ENCODE peak calls at places on chromosomes 6 and 20, in six cellular contexts. One of them, this sample, is unnamed. For H3K4me1, the result is how much of the 10 kb centered on the place peaks cover.

GRCh38 chr20:44810061-44810390 is 320 bp downstream of the RIMS4 start:
- DNase-seq in heart left ventricle: no peak
- DNase-seq in mammary epithelial cell: no peak
- DNase-seq in transverse colon: no peak
- DNase-seq in suprapubic skin: no peak
- DNase-seq in upper lobe of left lung: peak
- DNase-seq in this sample: no peak

GRCh38 chr6:40674170-40674569 is 87.0 kb upstream of the LRFN2 start:
- DNase-seq in heart left ventricle: no peak
- DNase-seq in mammary epithelial cell: no peak
- DNase-seq in transverse colon: no peak
- DNase-seq in suprapubic skin: no peak
- DNase-seq in upper lobe of left lung: no peak
- DNase-seq in this sample: no peak

GRCh38 chr20:10369723-10370090 is 64.3 kb downstream of the MKKS start:
- DNase-seq in heart left ventricle: peak
- DNase-seq in mammary epithelial cell: no peak
- DNase-seq in transverse colon: peak
- DNase-seq in suprapubic skin: no peak
- DNase-seq in upper lobe of left lung: no peak
- DNase-seq in this sample: no peak

GRCh38 chr20:36645998-36646397 is at the start of gene SLA2:
- DNase-seq in heart left ventricle: no peak
- DNase-seq in mammary epithelial cell: no peak
- DNase-seq in transverse colon: peak
- DNase-seq in suprapubic skin: no peak
- DNase-seq in upper lobe of left lung: no peak
- DNase-seq in this sample: no peak

GRCh38 chr20:3218307-3218988 is 9.2 kb downstream of the ITPA start:
- DNase-seq in heart left ventricle: peak
- DNase-seq in mammary epithelial cell: peak
- DNase-seq in transverse colon: peak
- DNase-seq in suprapubic skin: no peak
- DNase-seq in upper lobe of left lung: peak
- DNase-seq in this sample: no peak

GRCh38 chr6:95087394-95088097 is 489.8 kb upstream of the MANEA start:
- DNase-seq in heart left ventricle: no peak
- DNase-seq in mammary epithelial cell: peak
- DNase-seq in transverse colon: no peak
- DNase-seq in suprapubic skin: no peak
- DNase-seq in upper lobe of left lung: no peak
- DNase-seq in this sample: peak

GRCh38 chr20:44785768-44786167 is 24.6 kb downstream of the RIMS4 start:
- DNase-seq in heart left ventricle: no peak
- DNase-seq in mammary epithelial cell: peak
- DNase-seq in transverse colon: no peak
- DNase-seq in suprapubic skin: no peak
- DNase-seq in upper lobe of left lung: no peak
- DNase-seq in this sample: peak

GRCh38 chr6:73134588-73134987 is 90.7 kb downstream of the KHDC1L start:
- DNase-seq in heart left ventricle: no peak
- DNase-seq in mammary epithelial cell: no peak
- DNase-seq in transverse colon: peak
- DNase-seq in suprapubic skin: no peak
- DNase-seq in upper lobe of left lung: peak
- DNase-seq in this sample: no peak

GRCh38 chr20:10660661-10661060 is 13.1 kb downstream of the JAG1 start:
- DNase-seq in heart left ventricle: no peak
- DNase-seq in mammary epithelial cell: peak
- DNase-seq in transverse colon: no peak
- DNase-seq in suprapubic skin: peak
- DNase-seq in upper lobe of left lung: no peak
- DNase-seq in this sample: no peak

GRCh38 chr6:87702589-87702945 is 534 bp upstream of the AKIRIN2 start:
- DNase-seq in heart left ventricle: no peak
- DNase-seq in mammary epithelial cell: peak
- DNase-seq in transverse colon: no peak
- DNase-seq in suprapubic skin: no peak
- DNase-seq in upper lobe of left lung: no peak
- DNase-seq in this sample: no peak

GRCh38 chr6:24646771-24647170 is 780 bp upstream of the KIAA0319 start:
- DNase-seq in heart left ventricle: no peak
- DNase-seq in mammary epithelial cell: peak
- DNase-seq in transverse colon: peak
- DNase-seq in suprapubic skin: no peak
- DNase-seq in upper lobe of left lung: peak
- DNase-seq in this sample: peak

GRCh38 chr20:53020376-53020775 is 48.2 kb downstream of the TSHZ2 start:
- DNase-seq in heart left ventricle: no peak
- DNase-seq in mammary epithelial cell: no peak
- DNase-seq in transverse colon: no peak
- DNase-seq in suprapubic skin: no peak
- DNase-seq in upper lobe of left lung: no peak
- DNase-seq in this sample: no peak

GRCh38 chr6:168276576-168277273 is 42.9 kb downstream of the DACT2 start:
- DNase-seq in heart left ventricle: no peak
- DNase-seq in mammary epithelial cell: no peak
- DNase-seq in transverse colon: no peak
- DNase-seq in suprapubic skin: no peak
- DNase-seq in upper lobe of left lung: peak
- DNase-seq in this sample: no peak

GRCh38 chr6:20137288-20137687 is 75.0 kb downstream of the MBOAT1 start:
- DNase-seq in heart left ventricle: no peak
- DNase-seq in mammary epithelial cell: no peak
- DNase-seq in transverse colon: no peak
- DNase-seq in suprapubic skin: no peak
- DNase-seq in upper lobe of left lung: no peak
- DNase-seq in this sample: no peak

GRCh38 chr20:31967830-31968249 is at the start of gene XKR7:
- DNase-seq in heart left ventricle: no peak
- DNase-seq in mammary epithelial cell: no peak
- DNase-seq in transverse colon: no peak
- DNase-seq in suprapubic skin: no peak
- DNase-seq in upper lobe of left lung: peak
- DNase-seq in this sample: no peak

GRCh38 chr6:150169609-150170008 is 26.8 kb downstream of the PPP1R14C start:
- DNase-seq in heart left ventricle: no peak
- DNase-seq in mammary epithelial cell: peak
- DNase-seq in transverse colon: no peak
- DNase-seq in suprapubic skin: no peak
- DNase-seq in upper lobe of left lung: no peak
- DNase-seq in this sample: peak

GRCh38 chr20:57451759-57452661 is 60.8 kb downstream of the RBM38 start:
- DNase-seq in heart left ventricle: peak
- DNase-seq in mammary epithelial cell: no peak
- DNase-seq in transverse colon: no peak
- DNase-seq in suprapubic skin: no peak
- DNase-seq in upper lobe of left lung: no peak
- DNase-seq in this sample: no peak

GRCh38 chr6:167678102-167679101 is 148.3 kb upstream of the AFDN start:
- DNase-seq in heart left ventricle: peak
- DNase-seq in mammary epithelial cell: no peak
- DNase-seq in transverse colon: peak
- DNase-seq in suprapubic skin: no peak
- DNase-seq in upper lobe of left lung: peak
- DNase-seq in this sample: no peak

DNA sequence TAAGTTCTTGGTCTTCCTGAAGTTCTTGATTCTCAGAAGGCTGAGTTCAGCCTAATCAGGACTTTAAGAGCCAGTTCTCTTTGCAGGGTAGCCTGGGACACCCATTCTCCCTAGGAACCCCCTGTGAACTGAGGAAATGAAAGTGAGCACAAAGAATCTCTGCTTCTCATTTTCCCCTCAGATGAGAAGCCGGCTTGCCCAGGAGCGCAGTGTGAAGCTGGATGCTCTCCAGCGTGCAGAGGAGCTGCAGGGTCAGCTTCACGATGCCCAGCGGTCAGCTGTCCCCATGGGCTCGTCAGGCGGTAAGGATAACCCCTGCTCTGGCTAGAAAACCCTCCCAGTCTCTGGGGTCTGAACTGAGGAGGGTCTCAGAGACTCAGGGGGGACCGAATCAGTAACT is 34.0 kb downstream of the CD164 start:
- DNase-seq in heart left ventricle: no peak
- DNase-seq in mammary epithelial cell: no peak
- DNase-seq in transverse colon: peak
- DNase-seq in suprapubic skin: no peak
- DNase-seq in upper lobe of left lung: no peak
- DNase-seq in this sample: no peak
- H3K27ac ChIP-seq in heart left ventricle: no peak
- H3K27ac ChIP-seq in mammary epithelial cell: no peak
- H3K27ac ChIP-seq in transverse colon: peak
- H3K27ac ChIP-seq in suprapubic skin: no peak
- H3K27ac ChIP-seq in upper lobe of left lung: no peak
- H3K27ac ChIP-seq in this sample: no peak

DNA sequence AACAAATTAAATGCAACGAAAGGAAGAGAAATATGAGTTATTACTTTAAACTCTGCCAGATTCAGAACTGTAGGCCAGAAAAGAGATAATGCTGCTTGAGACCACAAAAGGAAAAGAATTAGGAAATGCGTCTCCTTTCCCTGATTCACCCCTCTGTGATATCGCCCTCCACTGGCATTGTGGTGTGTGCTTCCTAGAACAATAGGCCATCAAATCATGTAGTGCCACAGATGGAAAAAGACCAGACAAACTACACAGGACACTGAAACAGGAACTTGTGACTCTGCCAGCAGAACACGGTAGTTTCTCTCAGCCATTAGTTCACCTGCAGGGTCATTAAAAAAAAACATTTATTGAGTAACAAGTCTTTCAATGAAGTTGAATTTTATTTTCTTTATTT is 14.8 kb upstream of the LAMA4 start:
- DNase-seq in heart left ventricle: no peak
- DNase-seq in mammary epithelial cell: no peak
- DNase-seq in transverse colon: no peak
- DNase-seq in suprapubic skin: no peak
- DNase-seq in upper lobe of left lung: no peak
- DNase-seq in this sample: no peak
- TF ChIP-seq CTCF in heart left ventricle: peak
- TF ChIP-seq CTCF in mammary epithelial cell: peak
- TF ChIP-seq CTCF in transverse colon: no peak
- TF ChIP-seq CTCF in suprapubic skin: peak
- TF ChIP-seq CTCF in upper lobe of left lung: no peak
- TF ChIP-seq CTCF in this sample: peak

GRCh38 chr6:129828229-129828628 is 32.9 kb downstream of the TMEM244 start:
- DNase-seq in heart left ventricle: no peak
- DNase-seq in mammary epithelial cell: no peak
- DNase-seq in transverse colon: no peak
- DNase-seq in suprapubic skin: no peak
- DNase-seq in upper lobe of left lung: no peak
- DNase-seq in this sample: no peak

GRCh38 chr6:129835691-129836090 is 25.4 kb downstream of the TMEM244 start:
- DNase-seq in heart left ventricle: no peak
- DNase-seq in mammary epithelial cell: no peak
- DNase-seq in transverse colon: no peak
- DNase-seq in suprapubic skin: no peak
- DNase-seq in upper lobe of left lung: peak
- DNase-seq in this sample: no peak

GRCh38 chr6:129832299-129832698 is 28.8 kb downstream of the TMEM244 start:
- DNase-seq in heart left ventricle: no peak
- DNase-seq in mammary epithelial cell: no peak
- DNase-seq in transverse colon: no peak
- DNase-seq in suprapubic skin: no peak
- DNase-seq in upper lobe of left lung: no peak
- DNase-seq in this sample: no peak
- H3K4me1 ChIP-seq in heart left ventricle: under half
- H3K4me1 ChIP-seq in mammary epithelial cell: under half
- H3K4me1 ChIP-seq in transverse colon: under half
- H3K4me1 ChIP-seq in suprapubic skin: under half
- H3K4me1 ChIP-seq in upper lobe of left lung: under half
- H3K4me1 ChIP-seq in this sample: under half

DNA sequence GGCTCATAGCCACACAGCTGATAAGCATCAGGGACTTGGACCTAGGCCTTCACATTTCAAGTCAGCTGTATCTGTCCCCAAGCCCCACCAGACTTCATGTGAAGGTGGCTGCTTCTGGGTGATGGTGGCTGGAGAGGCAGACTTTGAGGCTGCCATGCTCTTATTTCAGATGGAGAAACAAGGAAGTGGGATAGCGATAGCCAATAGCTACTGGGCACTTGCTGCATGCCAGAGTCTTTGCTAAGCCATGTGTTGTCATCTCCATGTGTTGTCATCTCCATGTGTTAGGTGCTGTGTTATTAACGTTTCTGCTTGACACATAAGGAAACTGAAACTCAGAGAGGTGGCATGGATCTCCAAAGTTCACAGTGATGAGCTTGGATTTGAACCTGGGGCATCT is 16.9 kb downstream of the KIAA1755 start:
- DNase-seq in heart left ventricle: no peak
- DNase-seq in mammary epithelial cell: no peak
- DNase-seq in transverse colon: no peak
- DNase-seq in suprapubic skin: no peak
- DNase-seq in upper lobe of left lung: no peak
- DNase-seq in this sample: no peak
- H3K27ac ChIP-seq in heart left ventricle: no peak
- H3K27ac ChIP-seq in mammary epithelial cell: no peak
- H3K27ac ChIP-seq in transverse colon: no peak
- H3K27ac ChIP-seq in suprapubic skin: no peak
- H3K27ac ChIP-seq in upper lobe of left lung: no peak
- H3K27ac ChIP-seq in this sample: no peak

GRCh38 chr6:1477432-1478090 is 88.2 kb downstream of the FOXF2 start:
- DNase-seq in heart left ventricle: no peak
- DNase-seq in mammary epithelial cell: peak
- DNase-seq in transverse colon: no peak
- DNase-seq in suprapubic skin: no peak
- DNase-seq in upper lobe of left lung: no peak
- DNase-seq in this sample: no peak
- TF ChIP-seq CTCF in heart left ventricle: no peak
- TF ChIP-seq CTCF in mammary epithelial cell: no peak
- TF ChIP-seq CTCF in transverse colon: no peak
- TF ChIP-seq CTCF in suprapubic skin: no peak
- TF ChIP-seq CTCF in upper lobe of left lung: no peak
- TF ChIP-seq CTCF in this sample: peak

GRCh38 chr6:35183281-35183680 is 30.5 kb upstream of the SCUBE3 start:
- DNase-seq in heart left ventricle: no peak
- DNase-seq in mammary epithelial cell: no peak
- DNase-seq in transverse colon: no peak
- DNase-seq in suprapubic skin: no peak
- DNase-seq in upper lobe of left lung: no peak
- DNase-seq in this sample: no peak
- H3K4me1 ChIP-seq in heart left ventricle: half or more
- H3K4me1 ChIP-seq in mammary epithelial cell: under half
- H3K4me1 ChIP-seq in transverse colon: under half
- H3K4me1 ChIP-seq in suprapubic skin: under half
- H3K4me1 ChIP-seq in upper lobe of left lung: under half
- H3K4me1 ChIP-seq in this sample: under half

GRCh38 chr6:125155344-125155743 is 1.8 kb downstream of the TPD52L1 start:
- DNase-seq in heart left ventricle: no peak
- DNase-seq in mammary epithelial cell: no peak
- DNase-seq in transverse colon: no peak
- DNase-seq in suprapubic skin: no peak
- DNase-seq in upper lobe of left lung: no peak
- DNase-seq in this sample: no peak
- H3K27ac ChIP-seq in heart left ventricle: no peak
- H3K27ac ChIP-seq in mammary epithelial cell: peak
- H3K27ac ChIP-seq in transverse colon: peak
- H3K27ac ChIP-seq in suprapubic skin: peak
- H3K27ac ChIP-seq in upper lobe of left lung: no peak
- H3K27ac ChIP-seq in this sample: no peak

GRCh38 chr6:12582421-12583110 is 134.0 kb upstream of the PHACTR1 start:
- DNase-seq in heart left ventricle: no peak
- DNase-seq in mammary epithelial cell: no peak
- DNase-seq in transverse colon: no peak
- DNase-seq in suprapubic skin: no peak
- DNase-seq in upper lobe of left lung: no peak
- DNase-seq in this sample: no peak
- TF ChIP-seq CTCF in heart left ventricle: no peak
- TF ChIP-seq CTCF in mammary epithelial cell: no peak
- TF ChIP-seq CTCF in transverse colon: no peak
- TF ChIP-seq CTCF in suprapubic skin: no peak
- TF ChIP-seq CTCF in upper lobe of left lung: no peak
- TF ChIP-seq CTCF in this sample: no peak

GRCh38 chr6:100117680-100118079 is 123.7 kb upstream of the MCHR2 start:
- DNase-seq in heart left ventricle: no peak
- DNase-seq in mammary epithelial cell: no peak
- DNase-seq in transverse colon: no peak
- DNase-seq in suprapubic skin: no peak
- DNase-seq in upper lobe of left lung: no peak
- DNase-seq in this sample: no peak
- H3K4me1 ChIP-seq in heart left ventricle: under half
- H3K4me1 ChIP-seq in mammary epithelial cell: under half
- H3K4me1 ChIP-seq in transverse colon: under half
- H3K4me1 ChIP-seq in suprapubic skin: under half
- H3K4me1 ChIP-seq in upper lobe of left lung: under half
- H3K4me1 ChIP-seq in this sample: under half